ENCODE peak calls at places on chromosomes 13 and 19, in four cellular contexts. R is IMR-90, P is heart left ventricle, N is tibial nerve. H is an unnamed sample. For H3K4me1, the result is how much of the 10 kb centered on the place peaks cover.

GRCh38 chr13:99028890-99029289 is 51.0 kb upstream of the DOCK9 start:
- DNase-seq in N (no peak), P (no peak), R (no peak), H (no peak)

GRCh38 chr13:101018720-101019119 is 344.1 kb upstream of the TMTC4 start:
- DNase-seq in R (peak), P (no peak), N (no peak), H (no peak)

GRCh38 chr19:10122066-10122465 is 2.4 kb upstream of the EIF3G start:
- DNase-seq in N (no peak), R (peak), P (no peak), H (no peak)

GRCh38 chr13:112943309-112944125 is 25.5 kb upstream of the MCF2L start:
- DNase-seq in R (peak), P (peak), N (no peak), H (no peak)

GRCh38 chr13:74681891-74682290 is 547.7 kb upstream of the KLF12 start:
- DNase-seq in P (no peak), R (no peak), N (no peak), H (no peak)

GRCh38 chr19:55372316-55373081 is 2.2 kb upstream of the IL11 start:
- DNase-seq in R (peak), N (no peak), P (no peak), H (no peak)

GRCh38 chr19:632228-633067 is 889 bp downstream of the POLRMT start:
- DNase-seq in N (no peak), P (no peak), R (peak), H (no peak)

GRCh38 chr13:20998649-20999415 is 62.6 kb downstream of the LATS2 start:
- DNase-seq in N (no peak), P (no peak), R (no peak), H (no peak)

GRCh38 chr13:110280231-110280813 is 26.6 kb downstream of the COL4A1 start:
- DNase-seq in N (no peak), P (no peak), R (no peak), H (no peak)

GRCh38 chr19:48393559-48394330 is at the start of gene GRIN2D:
- DNase-seq in R (peak), N (no peak), P (no peak), H (no peak)

GRCh38 chr13:36919833-36920611 is at the start of gene SMAD9:
- DNase-seq in P (peak), N (peak), R (peak), H (peak)

GRCh38 chr13:54183166-54183565 is 1154.6 kb downstream of the OLFM4 start:
- DNase-seq in R (no peak), N (no peak), P (no peak), H (no peak)

GRCh38 chr19:10871711-10872550 is 578 bp downstream of the CARM1 start:
- DNase-seq in P (peak), N (no peak), R (no peak), H (peak)

GRCh38 chr13:34959489-34959888 is 17.4 kb downstream of the NBEA start:
- DNase-seq in N (no peak), P (no peak), R (no peak), H (no peak)

GRCh38 chr13:99331881-99332293 is 24.7 kb upstream of the GPR183 start:
- DNase-seq in R (no peak), P (no peak), N (no peak), H (no peak)

GRCh38 chr19:35211545-35212230 is 16.9 kb downstream of the FAM187B start:
- DNase-seq in P (peak), R (no peak), N (peak), H (peak)

GRCh38 chr19:21835429-21835809 is 563 bp downstream of the ZNF43 start:
- DNase-seq in N (no peak), R (no peak), P (no peak), H (no peak)

GRCh38 chr13:29743229-29743786 is 107.1 kb downstream of the UBL3 start:
- DNase-seq in N (peak), R (peak), P (no peak), H (peak)

GRCh38 chr13:76216729-76217128 is 580.6 kb downstream of the LMO7 start:
- DNase-seq in P (no peak), N (no peak), R (no peak), H (no peak)

GRCh38 chr19:11578342-11579142 is 1.1 kb upstream of the ACP5 start:
- DNase-seq in R (no peak), P (peak), N (no peak), H (peak)

GRCh38 chr19:49558591-49558990 is 21.8 kb downstream of the NOSIP start:
- DNase-seq in R (no peak), P (no peak), N (no peak), H (no peak)

GRCh38 chr19:33998739-33999345 is 173.5 kb upstream of the LSM14A start:
- DNase-seq in P (no peak), R (no peak), N (no peak), H (no peak)

GRCh38 chr13:108349269-108349668 is 79.8 kb downstream of the TNFSF13B start:
- DNase-seq in R (no peak), P (no peak), N (no peak), H (no peak)

GRCh38 chr13:109275848-109276247 is 510.5 kb downstream of the IRS2 start:
- DNase-seq in R (no peak), P (no peak), N (no peak), H (no peak)

GRCh38 chr19:39247701-39248664 is 673 bp downstream of the IFNL4 start:
- DNase-seq in P (no peak), R (no peak), N (no peak), H (no peak)

GRCh38 chr19:10812902-10813404 is 23.1 kb downstream of the TMED1 start:
- DNase-seq in R (peak), P (peak), N (no peak), H (no peak)

GRCh38 chr19:19821366-19822147 is at the start of gene ZNF506:
- DNase-seq in P (peak), R (peak), N (peak), H (peak)

GRCh38 chr13:41500501-41500900 is 43.2 kb downstream of the RGCC start:
- DNase-seq in R (no peak), N (no peak), P (no peak), H (no peak)

GRCh38 chr13:81917829-81918228 is 1576.9 kb upstream of the SPRY2 start:
- DNase-seq in R (no peak), N (no peak), P (no peak), H (no peak)

GRCh38 chr13:46855166-46855565 is 41.7 kb downstream of the HTR2A start:
- DNase-seq in N (no peak), R (no peak), P (no peak), H (no peak)

GRCh38 chr19:40862333-40862732 is 12.1 kb upstream of the CYP2A6 start:
- DNase-seq in R (no peak), P (no peak), N (no peak), H (no peak)

GRCh38 chr19:13396256-13397080 is 109.8 kb downstream of the CACNA1A start:
- DNase-seq in N (no peak), P (peak), R (peak), H (peak)

GRCh38 chr13:100529666-100530065 is 58.9 kb downstream of the GGACT start:
- DNase-seq in R (no peak), N (no peak), P (no peak), H (no peak)

GRCh38 chr19:58560921-58561320 is 2.5 kb upstream of the UBE2M start:
- DNase-seq in P (no peak), N (no peak), R (no peak), H (no peak)

GRCh38 chr19:58560007-58560887 is 1.8 kb upstream of the UBE2M start:
- DNase-seq in P (peak), N (no peak), R (no peak), H (no peak)

GRCh38 chr19:58558623-58559274 is 338 bp upstream of the UBE2M start:
- DNase-seq in N (peak), R (peak), P (peak), H (peak)

GRCh38 chr19:58558066-58558622 is at the start of gene UBE2M:
- DNase-seq in N (no peak), R (no peak), P (peak), H (peak)

DNA sequence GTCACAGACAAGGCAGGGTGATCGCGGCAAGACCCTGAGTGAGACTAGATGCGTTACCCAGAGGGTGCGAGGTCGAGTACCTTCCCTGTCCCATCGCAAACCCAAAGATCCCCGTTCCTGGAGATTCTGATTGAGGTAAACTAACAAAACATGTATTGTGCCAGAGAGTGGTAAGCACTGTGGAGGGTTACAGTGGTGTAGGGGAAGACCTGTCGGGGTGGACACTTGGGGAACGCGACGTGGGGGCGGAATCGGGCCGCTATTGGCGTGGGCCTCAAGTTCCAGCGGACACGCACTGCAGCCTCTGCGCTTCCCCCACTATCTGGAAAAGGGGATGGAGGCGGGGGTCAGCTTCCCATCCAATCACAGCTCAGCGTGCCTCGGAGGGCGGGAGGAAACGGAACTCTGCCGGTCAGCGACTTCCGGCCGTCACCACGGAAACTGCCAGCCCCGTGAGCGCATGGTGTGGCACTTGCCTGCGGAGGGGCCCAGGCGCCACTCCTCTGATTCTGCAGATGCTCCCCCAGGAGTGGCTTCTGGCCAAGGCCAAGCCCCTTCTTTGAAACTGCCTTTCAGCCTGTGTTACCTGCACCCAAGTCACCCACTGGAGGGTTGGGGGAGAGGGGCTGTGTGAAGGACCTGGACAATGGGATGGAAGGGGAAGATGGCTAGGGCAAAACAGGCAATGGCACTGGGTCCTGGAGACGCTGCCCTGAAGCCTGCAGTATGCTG is 1.0 kb upstream of the UBE2M start:
- DNase-seq in R (peak), P (peak), N (peak), H (peak)
- H3K4me1 ChIP-seq in R (under half), P (half or more), N (half or more), H (half or more)

DNA sequence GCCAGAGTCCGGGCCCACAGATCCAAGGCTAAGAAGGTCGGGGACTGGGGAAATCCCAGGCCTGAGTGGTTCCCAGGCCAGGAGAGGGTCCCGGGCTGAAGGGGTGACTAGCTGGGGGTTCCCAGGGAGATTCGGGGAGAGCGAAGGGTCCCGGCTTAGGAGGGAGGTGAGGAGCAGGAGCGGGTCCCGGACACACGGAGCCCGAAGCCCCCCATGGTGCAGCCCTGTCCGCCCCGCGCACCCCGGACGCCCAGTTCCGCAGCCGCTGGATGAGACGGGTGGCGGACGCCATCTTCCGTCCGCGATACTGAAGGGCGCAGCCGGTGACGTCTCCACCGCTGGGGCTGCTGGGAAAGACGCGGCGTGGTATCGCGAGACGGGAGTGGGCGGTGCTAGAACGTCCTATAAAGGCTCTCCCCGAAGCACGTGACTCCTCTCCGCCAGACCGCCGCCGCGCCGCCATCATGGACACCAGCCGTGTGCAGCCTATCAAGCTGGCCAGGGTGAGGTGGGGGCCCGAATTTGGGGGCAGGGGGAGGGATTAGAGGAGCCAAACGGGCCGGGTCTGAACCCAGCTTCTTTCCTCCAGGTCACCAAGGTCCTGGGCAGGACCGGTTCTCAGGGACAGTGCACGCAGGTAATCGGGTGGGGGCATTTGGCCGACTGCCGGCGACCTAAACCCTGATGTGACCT is at the start of the genes NDUFA7 and RPS28:
- DNase-seq in N (peak), P (peak), R (peak), H (peak)
- TF ChIP-seq POLR2A in N (peak), P (peak), R (peak), H (peak)

GRCh38 chr19:46856062-46857022 is 4.5 kb upstream of the ARHGAP35 start:
- DNase-seq in R (peak), N (peak), P (peak), H (peak)

GRCh38 chr19:46848389-46848788 is 2.3 kb downstream of the AP2S1 start:
- DNase-seq in R (no peak), P (no peak), N (no peak), H (no peak)

GRCh38 chr19:46849610-46850009 is 1.0 kb downstream of the AP2S1 start:
- DNase-seq in N (no peak), R (no peak), P (no peak), H (no peak)

GRCh38 chr19:46850228-46851203 is at the start of gene AP2S1:
- DNase-seq in P (peak), R (peak), N (peak), H (peak)

GRCh38 chr19:46852830-46853229 is 2.2 kb upstream of the AP2S1 start:
- DNase-seq in P (no peak), R (no peak), N (no peak), H (no peak)
- H3K4me1 ChIP-seq in P (under half), R (under half), N (under half), H (under half)

DNA sequence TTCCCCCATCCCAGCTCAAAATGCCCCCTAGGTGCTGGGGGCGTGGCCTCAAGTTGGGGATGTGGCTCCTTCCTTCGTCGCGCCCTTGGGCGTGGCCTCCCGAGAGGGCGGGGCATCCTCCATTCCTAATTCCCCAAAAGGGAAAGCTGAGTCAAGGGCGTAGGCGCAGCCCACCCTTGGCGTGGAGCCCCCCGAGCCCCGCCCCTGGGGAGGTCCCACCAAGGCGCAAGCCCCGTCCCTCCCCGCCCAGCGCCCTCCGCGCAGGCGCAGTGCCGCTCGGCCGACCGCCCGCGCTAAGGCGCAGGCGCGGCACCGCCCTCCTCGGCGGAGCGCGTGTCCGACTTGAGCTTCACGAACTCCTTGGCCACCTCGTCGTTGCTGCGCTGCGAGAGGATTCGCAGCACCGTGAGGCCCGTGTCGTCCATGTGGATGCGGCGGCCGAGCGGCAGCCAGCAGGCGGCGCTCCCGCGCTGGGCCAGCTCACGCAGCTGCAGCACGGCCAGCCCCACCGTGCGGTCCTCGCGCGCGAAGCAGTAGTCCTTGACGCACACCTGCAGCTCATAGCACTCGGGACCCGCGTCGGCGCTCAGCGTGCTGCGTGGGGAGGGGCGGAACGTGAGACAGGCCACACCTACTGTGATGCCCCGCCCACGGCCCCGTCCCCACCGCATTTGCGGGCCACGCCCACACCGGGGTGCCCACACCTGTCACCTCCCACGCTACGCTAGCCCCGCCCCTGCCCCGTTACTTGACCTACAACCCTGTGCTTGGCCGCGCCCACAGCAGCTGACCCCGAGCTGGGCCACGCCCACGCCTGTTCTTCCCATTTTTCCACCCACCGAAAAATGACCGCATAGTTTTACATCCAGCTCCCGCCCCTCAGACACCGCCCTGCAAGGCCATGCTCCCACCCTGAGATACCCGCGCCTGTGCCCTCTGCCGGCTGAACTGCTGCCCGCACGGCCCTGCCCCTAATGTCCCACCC is 50.6 kb downstream of the COLGALT1 start:
- DNase-seq in R (peak), P (peak), N (peak), H (peak)
- TF ChIP-seq POLR2A in R (no peak), P (no peak), N (peak), H (no peak)

GRCh38 chr19:37980419-37980975 is 73.5 kb downstream of the SIPA1L3 start:
- DNase-seq in P (no peak), R (no peak), N (no peak), H (no peak)

GRCh38 chr19:37983153-37983552 is 76.1 kb downstream of the SIPA1L3 start:
- DNase-seq in N (no peak), P (no peak), R (peak), H (no peak)

GRCh38 chr19:37983916-37984315 is 76.9 kb downstream of the SIPA1L3 start:
- DNase-seq in R (no peak), N (no peak), P (no peak), H (no peak)

GRCh38 chr19:37981785-37982475 is 74.9 kb downstream of the SIPA1L3 start:
- DNase-seq in R (peak), N (no peak), P (no peak), H (no peak)

GRCh38 chr19:37982655-37983054 is 75.6 kb downstream of the SIPA1L3 start:
- DNase-seq in P (no peak), R (no peak), N (no peak), H (no peak)
- H3K4me1 ChIP-seq in P (under half), R (under half), N (under half), H (under half)

GRCh38 chr19:8900421-8900820 is 68.2 kb downstream of the MBD3L1 start:
- DNase-seq in R (no peak), P (no peak), N (no peak), H (no peak)
- TF ChIP-seq POLR2A in R (no peak), P (no peak), N (no peak), H (no peak)

GRCh38 chr19:5631511-5632240 is 8.8 kb downstream of the SAFB start:
- DNase-seq in P (no peak), R (no peak), N (no peak), H (no peak)

GRCh38 chr19:5632241-5632612 is 9.3 kb downstream of the SAFB start:
- DNase-seq in N (no peak), P (no peak), R (no peak), H (no peak)

GRCh38 chr19:5628470-5628869 is 5.6 kb downstream of the SAFB start:
- DNase-seq in R (peak), N (no peak), P (no peak), H (no peak)

GRCh38 chr19:5627395-5627904 is 4.6 kb downstream of the SAFB start:
- DNase-seq in R (peak), P (peak), N (peak), H (peak)

GRCh38 chr19:5628919-5629481 is 6.1 kb downstream of the SAFB start:
- DNase-seq in R (no peak), N (no peak), P (no peak), H (no peak)
- H3K4me1 ChIP-seq in R (under half), N (half or more), P (half or more), H (half or more)

GRCh38 chr19:45071545-45071938 is 4.7 kb downstream of the ZNF296 start:
- DNase-seq in R (no peak), P (no peak), N (no peak), H (no peak)
- TF ChIP-seq POLR2A in R (no peak), P (no peak), N (no peak), H (no peak)

H was measured in gastrocnemius medialis.